ENCODE peak calls at places on chromosomes 2 and 18, in five cellular contexts. O is Kasumi-1; W is lower leg skin; Y is activated CD8-positive, alpha-beta T cell treated with anti-CD3 and anti-CD28 coated beads, Interleukin-2, amount 10 ng/mL, durations not matched to agents 7 days and 5 days; Q is activated effector memory CD4-positive, alpha-beta T cell treated with anti-CD3 and anti-CD28 coated beads, Interleukin-2, amount 50 U/mL, for 16 hours. P is an unnamed sample.

GRCh38 chr18:36374262-36374661 is 76.7 kb downstream of the FHOD3 start:
- DNase-seq in O (no peak), W (no peak), Y (no peak), Q (no peak), P (no peak)

GRCh38 chr2:196390243-196391148 is 219.1 kb upstream of the STK17B start:
- DNase-seq in O (no peak), W (no peak), Y (no peak), Q (no peak), P (no peak)

GRCh38 chr2:179218848-179219594 is 45.6 kb downstream of the SESTD1 start:
- DNase-seq in O (peak), W (peak), Y (peak), Q (peak), P (no peak)

GRCh38 chr2:24330161-24330560 is 30.2 kb downstream of the ITSN2 start:
- DNase-seq in O (no peak), W (no peak), Y (no peak), Q (no peak), P (no peak)

GRCh38 chr2:207801259-207801658 is 31.6 kb upstream of the FZD5 start:
- DNase-seq in O (no peak), W (no peak), Y (no peak), Q (no peak), P (no peak)

GRCh38 chr2:53811601-53812000 is 24.8 kb downstream of the ERLEC1 start:
- DNase-seq in O (no peak), W (no peak), Y (no peak), Q (no peak), P (no peak)

GRCh38 chr2:28652217-28652616 is 99.4 kb upstream of the PPP1CB start:
- DNase-seq in O (no peak), W (no peak), Y (no peak), Q (no peak), P (no peak)

GRCh38 chr2:162074937-162075688 is 1.1 kb upstream of the DPP4 start:
- DNase-seq in O (no peak), W (no peak), Y (no peak), Q (no peak), P (no peak)

GRCh38 chr18:8807502-8807833 is 102.1 kb downstream of the MTCL1 start:
- DNase-seq in O (no peak), W (no peak), Y (peak), Q (no peak), P (no peak)

GRCh38 chr18:79100944-79101343 is 31.8 kb downstream of the ATP9B start:
- DNase-seq in O (no peak), W (no peak), Y (no peak), Q (no peak), P (no peak)

GRCh38 chr2:43005211-43005974 is 213.0 kb upstream of the HAAO start:
- DNase-seq in O (no peak), W (no peak), Y (no peak), Q (no peak), P (no peak)

GRCh38 chr2:84889332-84889731 is 8.4 kb upstream of the TRABD2A start:
- DNase-seq in O (no peak), W (no peak), Y (peak), Q (no peak), P (no peak)

GRCh38 chr2:1402064-1402463 is 11.2 kb upstream of the TPO start:
- DNase-seq in O (no peak), W (no peak), Y (no peak), Q (no peak), P (no peak)

GRCh38 chr2:160984426-160985077 is 175.7 kb upstream of the TANK start:
- DNase-seq in O (no peak), W (no peak), Y (no peak), Q (no peak), P (no peak)

GRCh38 chr2:240368746-240369724 is 66.4 kb upstream of the GPC1 start:
- DNase-seq in O (no peak), W (no peak), Y (no peak), Q (no peak), P (no peak)

GRCh38 chr2:43276517-43276931 is 50.1 kb upstream of the ZFP36L2 start:
- DNase-seq in O (no peak), W (no peak), Y (no peak), Q (no peak), P (no peak)

GRCh38 chr2:23659328-23659727 is 267.6 kb downstream of the ATAD2B start:
- DNase-seq in O (no peak), W (no peak), Y (no peak), Q (no peak), P (no peak)

GRCh38 chr18:9417081-9417841 is 58.1 kb upstream of the RALBP1 start:
- DNase-seq in O (no peak), W (no peak), Y (no peak), Q (no peak), P (no peak)

GRCh38 chr2:21676676-21677075 is 552.9 kb downstream of the TDRD15 start:
- DNase-seq in O (no peak), W (no peak), Y (no peak), Q (no peak), P (no peak)

GRCh38 chr2:68127358-68128242 is 30.1 kb upstream of the PNO1 start:
- DNase-seq in O (no peak), W (no peak), Y (no peak), Q (no peak), P (no peak)

GRCh38 chr2:148817210-148817708 is 57.8 kb upstream of the KIF5C start:
- DNase-seq in O (no peak), W (no peak), Y (no peak), Q (no peak), P (no peak)

GRCh38 chr2:118661184-118661583 is 186.3 kb downstream of the EN1 start:
- DNase-seq in O (no peak), W (no peak), Y (no peak), Q (no peak), P (no peak)

GRCh38 chr2:18763338-18763737 is 174.0 kb upstream of the NT5C1B start:
- DNase-seq in O (no peak), W (no peak), Y (no peak), Q (no peak), P (no peak)

GRCh38 chr18:46335551-46336059 is 231.4 kb downstream of the HAUS1 start:
- DNase-seq in O (peak), W (no peak), Y (no peak), Q (no peak), P (peak)

GRCh38 chr18:48827321-48828200 is 123.2 kb downstream of the SMAD7 start:
- DNase-seq in O (peak), W (no peak), Y (peak), Q (no peak), P (peak)

GRCh38 chr2:61074100-61074499 is 8.4 kb downstream of the SANBR start:
- DNase-seq in O (no peak), W (no peak), Y (no peak), Q (no peak), P (no peak)

GRCh38 chr2:7083580-7084509 is 166.6 kb downstream of the RNF144A start:
- DNase-seq in O (peak), W (no peak), Y (peak), Q (no peak), P (no peak)